ENCODE peak calls at places on chromosomes 7 and 10, in four cellular contexts. I is spleen, M is ovary, H is upper lobe of right lung. P is an unnamed sample. For H3K4me1, the result is how much of the 10 kb centered on the place peaks cover.

GRCh38 chr7:88300401-88300800 is 6.3 kb downstream of the STEAP4 start:
- DNase-seq in I (no peak), H (no peak), M (no peak), P (no peak)

GRCh38 chr10:42743697-42744096 is 38.9 kb upstream of the BMS1 start:
- DNase-seq in M (no peak), I (no peak), H (no peak), P (no peak)

GRCh38 chr10:71816421-71816851 is 34.6 kb downstream of the PSAP start:
- DNase-seq in I (peak), M (no peak), H (no peak), P (no peak)

GRCh38 chr7:133401225-133401624 is 148.3 kb downstream of the EXOC4 start:
- DNase-seq in M (no peak), H (no peak), I (no peak), P (no peak)

GRCh38 chr10:120800528-120801323 is 50.4 kb upstream of the WDR11 start:
- DNase-seq in M (no peak), H (no peak), I (no peak), P (no peak)

GRCh38 chr7:51309361-51310130 is 7.1 kb downstream of the COBL start:
- DNase-seq in I (no peak), M (no peak), H (no peak), P (no peak)

GRCh38 chr10:62093863-62094291 is 174.8 kb downstream of the RTKN2 start:
- DNase-seq in H (no peak), M (no peak), I (no peak), P (no peak)

GRCh38 chr10:71998840-71999194 is 34.6 kb downstream of the CHST3 start:
- DNase-seq in I (peak), H (no peak), M (peak), P (no peak)

GRCh38 chr7:2275101-2275500 is 33.1 kb downstream of the NUDT1 start:
- DNase-seq in M (no peak), I (no peak), H (no peak), P (no peak)

GRCh38 chr10:26448706-26449435 is 10.7 kb downstream of the APBB1IP start:
- DNase-seq in I (no peak), M (no peak), H (no peak), P (no peak)

GRCh38 chr10:46283217-46283944 is 3.4 kb upstream of the ANTXRL start:
- DNase-seq in M (no peak), H (no peak), I (no peak), P (no peak)

DNA sequence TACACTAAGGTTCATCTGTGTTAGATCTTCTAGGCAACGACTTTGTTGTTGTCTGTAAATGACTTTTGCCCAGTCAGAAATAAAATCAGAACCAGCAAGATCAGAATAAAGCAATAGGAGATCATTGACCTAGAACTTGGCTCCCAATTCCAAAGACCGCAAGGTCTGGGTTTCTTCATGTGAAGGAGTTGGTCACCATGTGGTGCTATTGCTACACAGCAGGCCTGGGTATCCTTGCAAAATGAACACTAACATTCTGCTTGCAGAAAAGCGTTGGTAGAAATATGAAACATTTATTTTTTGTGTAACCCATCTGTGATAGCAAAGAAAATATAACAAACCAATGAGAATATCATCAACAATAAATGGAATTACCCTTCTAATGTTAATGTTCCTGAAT is 831.0 kb downstream of the NXPH1 start:
- DNase-seq in M (no peak), I (no peak), H (no peak), P (no peak)
- TF ChIP-seq CTCF in M (no peak), I (no peak), H (no peak), P (no peak)

GRCh38 chr10:86956841-86957448 is 470 bp downstream of the MMRN2 start:
- DNase-seq in H (no peak), M (no peak), I (no peak), P (no peak)

GRCh38 chr10:86953747-86954680 is 3.4 kb downstream of the MMRN2 start:
- DNase-seq in I (peak), M (peak), H (no peak), P (peak)

GRCh38 chr10:86955501-86956194 is 1.8 kb downstream of the MMRN2 start:
- DNase-seq in I (peak), H (no peak), M (peak), P (no peak)

GRCh38 chr10:86956195-86956840 is 1.1 kb downstream of the MMRN2 start:
- DNase-seq in H (peak), I (peak), M (no peak), P (no peak)

GRCh38 chr10:86954681-86955500 is 2.5 kb downstream of the MMRN2 start:
- DNase-seq in I (peak), M (peak), H (no peak), P (no peak)
- H3K4me1 ChIP-seq in I (half or more), M (under half), H (under half), P (under half)

DNA sequence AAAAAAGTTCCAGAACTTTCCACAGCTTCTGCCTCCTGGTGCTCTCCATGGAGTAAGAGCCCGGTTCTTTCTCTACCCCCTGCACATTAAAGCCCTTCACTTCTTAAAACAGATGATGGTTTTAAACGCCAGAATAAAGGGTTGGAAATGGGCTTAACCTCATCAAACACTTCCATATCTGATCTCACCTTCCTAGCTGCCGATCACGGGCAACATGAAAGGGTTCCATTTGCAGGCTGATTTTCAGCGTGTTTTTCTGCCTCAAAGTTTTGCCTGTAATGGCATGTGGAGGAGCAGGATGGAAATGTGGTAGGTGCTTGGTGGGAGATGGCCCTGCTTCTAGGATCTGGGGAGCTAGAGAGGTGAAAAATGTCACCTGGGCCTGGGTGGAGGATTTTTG is 291.9 kb downstream of the TCF7L2 start:
- DNase-seq in I (no peak), M (no peak), H (no peak), P (no peak)
- TF ChIP-seq CTCF in I (no peak), M (no peak), H (no peak), P (no peak)

GRCh38 chr7:7564323-7564780 is 2.3 kb upstream of the MIOS start:
- DNase-seq in I (no peak), H (no peak), M (no peak), P (no peak)

GRCh38 chr7:7567898-7568531 is 1.3 kb downstream of the MIOS start:
- DNase-seq in I (no peak), M (no peak), H (no peak), P (no peak)

GRCh38 chr7:7566651-7567611 is at the start of gene MIOS:
- DNase-seq in I (peak), H (peak), M (peak), P (peak)

GRCh38 chr7:7565018-7565680 is 1.5 kb upstream of the MIOS start:
- DNase-seq in M (no peak), I (no peak), H (no peak), P (no peak)

DNA sequence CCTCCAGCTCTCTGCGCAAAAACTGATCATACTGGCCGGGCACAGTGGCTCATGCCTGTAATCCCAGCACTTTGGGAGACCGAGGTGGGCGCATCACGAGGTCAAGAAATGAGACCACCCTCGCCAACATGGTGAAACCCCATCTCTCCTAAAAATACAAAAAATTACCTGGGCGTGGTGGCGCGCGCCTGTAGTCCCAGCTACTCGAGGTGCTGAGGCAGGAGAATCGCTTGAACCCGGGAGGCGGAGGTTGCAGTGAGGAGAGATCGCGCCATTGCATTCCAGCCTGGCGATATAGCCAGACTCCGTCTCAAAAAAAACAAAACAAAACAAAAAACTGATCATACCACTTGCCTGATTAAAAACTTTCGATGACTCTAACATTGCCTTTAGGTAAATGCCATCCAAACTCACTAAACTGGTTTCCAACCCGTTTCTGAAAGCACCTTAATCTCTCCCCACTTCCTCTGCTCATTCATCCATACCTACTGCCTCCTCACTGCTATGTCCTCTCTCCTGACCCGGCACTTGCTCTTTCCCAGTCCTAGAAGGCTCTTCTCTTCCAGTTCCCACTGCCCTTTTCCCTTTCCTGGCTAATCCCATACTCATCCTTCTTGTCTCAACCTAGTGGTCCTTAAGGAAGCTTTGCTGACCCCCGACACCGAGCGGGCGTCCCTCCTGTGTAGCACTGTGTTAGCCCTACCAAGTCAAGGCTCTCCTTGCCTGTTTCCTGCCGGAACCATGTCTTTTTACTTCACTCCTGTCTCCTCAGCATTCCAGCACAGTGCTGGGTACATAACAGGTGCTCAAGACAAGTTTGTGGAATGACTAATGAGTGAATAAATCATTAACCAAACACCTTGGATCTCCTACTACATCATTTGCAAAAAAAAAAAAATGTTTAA is 686 bp upstream of the MIOS start:
- DNase-seq in I (peak), H (no peak), M (peak), P (peak)
- H3K4me1 ChIP-seq in I (half or more), H (under half), M (under half), P (under half)

GRCh38 chr7:100532165-100533022 is 6.6 kb upstream of the AGFG2 start:
- DNase-seq in H (no peak), I (no peak), M (no peak), P (no peak)
- TF ChIP-seq CTCF in H (no peak), I (no peak), M (no peak), P (no peak)

DNA sequence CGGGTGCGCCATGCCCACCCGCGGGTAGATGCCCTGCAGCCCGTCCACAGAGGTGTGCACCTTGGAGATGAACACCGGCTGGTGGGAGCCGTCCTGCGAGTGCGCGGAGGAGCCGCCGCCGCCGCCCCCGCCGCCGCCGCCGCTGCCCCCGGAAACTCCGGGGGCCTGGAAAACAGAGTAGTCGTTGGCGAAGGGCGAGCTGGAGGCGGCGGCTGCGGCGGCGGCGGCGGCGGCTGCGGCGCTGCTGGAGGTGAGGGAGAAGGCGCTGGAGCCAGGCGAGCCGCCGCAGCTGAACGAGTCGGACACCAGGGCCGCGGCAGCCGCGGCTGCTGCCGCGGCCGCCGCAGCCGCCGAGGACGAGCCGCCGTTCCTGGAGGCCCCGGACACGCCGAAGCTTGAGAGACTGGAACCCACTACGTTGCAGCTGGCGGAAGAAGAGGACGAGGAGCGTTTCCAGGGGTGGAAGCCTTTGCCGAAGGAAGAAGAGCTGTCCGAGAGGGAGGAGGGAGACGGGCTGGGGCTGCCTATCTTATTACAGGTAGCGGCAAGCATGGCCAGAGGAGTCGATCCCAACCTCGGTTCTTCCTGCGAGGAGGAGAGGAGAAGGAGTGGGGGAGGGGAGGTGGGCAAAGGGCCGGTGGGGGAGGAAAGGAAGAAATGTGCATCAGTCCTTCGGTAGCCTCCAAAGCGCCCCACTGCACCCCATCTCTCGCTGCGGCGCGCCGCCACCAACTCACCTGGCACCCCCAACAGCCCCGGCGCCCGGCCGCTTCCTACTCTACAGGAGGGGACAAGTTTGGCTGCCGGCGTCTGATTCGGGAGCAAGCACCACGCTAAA is 1.3 kb downstream of the SP8 start:
- DNase-seq in I (no peak), H (no peak), M (no peak), P (peak)
- H3K4me1 ChIP-seq in I (under half), H (under half), M (under half), P (under half)

GRCh38 chr10:103367782-103368518 is at the start of gene TAF5:
- DNase-seq in M (peak), I (peak), H (peak), P (peak)

GRCh38 chr10:103367379-103367781 is 396 bp upstream of the TAF5 start:
- DNase-seq in H (peak), I (no peak), M (peak), P (no peak)
- TF ChIP-seq CTCF in H (no peak), I (no peak), M (no peak), P (no peak)

GRCh38 chr7:77794000-77794399 is 4.2 kb downstream of the TMEM60 start:
- DNase-seq in M (no peak), H (no peak), I (no peak), P (no peak)
- H3K4me1 ChIP-seq in M (under half), H (under half), I (half or more), P (under half)

P was measured in upper lobe of left lung.